ENCODE peak calls at places on chromosomes 2 and 18, in four cellular contexts. One of them, this sample, is unnamed.

GRCh38 chr2:36380624-36381481 is 25.3 kb downstream of the CRIM1 start:
- DNase-seq in stomach: no peak
- DNase-seq in glomerular endothelial cell: no peak
- DNase-seq in colonic mucosa: peak
- DNase-seq in this sample: no peak

GRCh38 chr2:191150451-191151314 is at the start of gene STAT4:
- DNase-seq in stomach: peak
- DNase-seq in glomerular endothelial cell: no peak
- DNase-seq in colonic mucosa: peak
- DNase-seq in this sample: peak

GRCh38 chr2:167196461-167197252 is 308.4 kb downstream of the XIRP2 start:
- DNase-seq in stomach: no peak
- DNase-seq in glomerular endothelial cell: peak
- DNase-seq in colonic mucosa: peak
- DNase-seq in this sample: peak

GRCh38 chr2:238666543-238666942 is 181.3 kb upstream of the TWIST2 start:
- DNase-seq in stomach: no peak
- DNase-seq in glomerular endothelial cell: no peak
- DNase-seq in colonic mucosa: no peak
- DNase-seq in this sample: no peak

GRCh38 chr2:240597419-240598181 is 11.1 kb downstream of the CAPN10 start:
- DNase-seq in stomach: no peak
- DNase-seq in glomerular endothelial cell: no peak
- DNase-seq in colonic mucosa: no peak
- DNase-seq in this sample: no peak

GRCh38 chr18:12287684-12288405 is 20.2 kb upstream of the TUBB6 start:
- DNase-seq in stomach: peak
- DNase-seq in glomerular endothelial cell: no peak
- DNase-seq in colonic mucosa: peak
- DNase-seq in this sample: no peak

GRCh38 chr2:197170137-197170682 is 140.4 kb downstream of the ANKRD44 start:
- DNase-seq in stomach: no peak
- DNase-seq in glomerular endothelial cell: no peak
- DNase-seq in colonic mucosa: no peak
- DNase-seq in this sample: no peak

GRCh38 chr2:95346236-95346737 is 49.1 kb downstream of the KCNIP3 start:
- DNase-seq in stomach: peak
- DNase-seq in glomerular endothelial cell: no peak
- DNase-seq in colonic mucosa: peak
- DNase-seq in this sample: no peak

GRCh38 chr2:220394433-220394832 is 767.0 kb downstream of the SLC4A3 start:
- DNase-seq in stomach: no peak
- DNase-seq in glomerular endothelial cell: no peak
- DNase-seq in colonic mucosa: no peak
- DNase-seq in this sample: peak

GRCh38 chr2:19540739-19541503 is 182.5 kb upstream of the OSR1 start:
- DNase-seq in stomach: no peak
- DNase-seq in glomerular endothelial cell: no peak
- DNase-seq in colonic mucosa: peak
- DNase-seq in this sample: no peak

GRCh38 chr2:229489016-229489415 is 217.9 kb upstream of the PID1 start:
- DNase-seq in stomach: no peak
- DNase-seq in glomerular endothelial cell: no peak
- DNase-seq in colonic mucosa: no peak
- DNase-seq in this sample: no peak

GRCh38 chr2:160328748-160329147 is 128.7 kb upstream of the ITGB6 start:
- DNase-seq in stomach: no peak
- DNase-seq in glomerular endothelial cell: no peak
- DNase-seq in colonic mucosa: no peak
- DNase-seq in this sample: no peak

GRCh38 chr18:907171-907879 is 2.7 kb downstream of the ADCYAP1 start:
- DNase-seq in stomach: no peak
- DNase-seq in glomerular endothelial cell: no peak
- DNase-seq in colonic mucosa: no peak
- DNase-seq in this sample: no peak

GRCh38 chr2:215189393-215189792 is 51.0 kb upstream of the ABCA12 start:
- DNase-seq in stomach: no peak
- DNase-seq in glomerular endothelial cell: no peak
- DNase-seq in colonic mucosa: no peak
- DNase-seq in this sample: no peak

GRCh38 chr18:8571399-8571798 is 37.8 kb upstream of the RAB12 start:
- DNase-seq in stomach: no peak
- DNase-seq in glomerular endothelial cell: no peak
- DNase-seq in colonic mucosa: no peak
- DNase-seq in this sample: no peak

GRCh38 chr2:37672104-37672869 is 845 bp upstream of the CDC42EP3 start:
- DNase-seq in stomach: peak
- DNase-seq in glomerular endothelial cell: no peak
- DNase-seq in colonic mucosa: peak
- DNase-seq in this sample: peak

GRCh38 chr2:105398522-105399206 is at the start of gene FHL2:
- DNase-seq in stomach: peak
- DNase-seq in glomerular endothelial cell: no peak
- DNase-seq in colonic mucosa: peak
- DNase-seq in this sample: peak

GRCh38 chr2:214649440-214650205 is 159.9 kb downstream of the BARD1 start:
- DNase-seq in stomach: no peak
- DNase-seq in glomerular endothelial cell: no peak
- DNase-seq in colonic mucosa: no peak
- DNase-seq in this sample: no peak

GRCh38 chr2:161992526-161992925 is 81.5 kb downstream of the DPP4 start:
- DNase-seq in stomach: no peak
- DNase-seq in glomerular endothelial cell: no peak
- DNase-seq in colonic mucosa: no peak
- DNase-seq in this sample: peak

GRCh38 chr2:164621761-164622105 is 451 bp upstream of the GRB14 start:
- DNase-seq in stomach: no peak
- DNase-seq in glomerular endothelial cell: no peak
- DNase-seq in colonic mucosa: no peak
- DNase-seq in this sample: no peak

GRCh38 chr2:65420712-65421431 is 11.5 kb downstream of the SPRED2 start:
- DNase-seq in stomach: no peak
- DNase-seq in glomerular endothelial cell: peak
- DNase-seq in colonic mucosa: no peak
- DNase-seq in this sample: peak

GRCh38 chr18:28041366-28041765 is 135.6 kb downstream of the CDH2 start:
- DNase-seq in stomach: no peak
- DNase-seq in glomerular endothelial cell: no peak
- DNase-seq in colonic mucosa: no peak
- DNase-seq in this sample: no peak

GRCh38 chr2:67209107-67209506 is 188.0 kb upstream of the ETAA1 start:
- DNase-seq in stomach: no peak
- DNase-seq in glomerular endothelial cell: no peak
- DNase-seq in colonic mucosa: no peak
- DNase-seq in this sample: no peak

GRCh38 chr18:48402953-48403352 is 6.2 kb downstream of the ZBTB7C start:
- DNase-seq in stomach: no peak
- DNase-seq in glomerular endothelial cell: no peak
- DNase-seq in colonic mucosa: no peak
- DNase-seq in this sample: no peak

GRCh38 chr18:54192900-54193299 is 31.6 kb downstream of the MBD2 start:
- DNase-seq in stomach: no peak
- DNase-seq in glomerular endothelial cell: no peak
- DNase-seq in colonic mucosa: no peak
- DNase-seq in this sample: no peak

GRCh38 chr18:46294325-46294724 is 190.1 kb downstream of the HAUS1 start:
- DNase-seq in stomach: no peak
- DNase-seq in glomerular endothelial cell: no peak
- DNase-seq in colonic mucosa: no peak
- DNase-seq in this sample: no peak